ENCODE peak calls at places on chromosomes 1 and 21, in five cellular contexts. N is right lobe of liver, G is heart left ventricle, W is hepatocyte, M is lower lobe of right lung. Z is an unnamed sample.

GRCh38 chr21:27722095-27722494 is 755.2 kb upstream of the ADAMTS5 start:
- DNase-seq in N (no peak), G (no peak), W (peak), M (no peak), Z (no peak)

GRCh38 chr1:39268112-39268581 is 63.7 kb downstream of the MACF1 start:
- DNase-seq in N (no peak), G (peak), W (peak), M (no peak), Z (no peak)

GRCh38 chr1:204746838-204747442 is 61.4 kb upstream of the LRRN2 start:
- DNase-seq in N (no peak), G (no peak), W (peak), M (no peak), Z (no peak)

GRCh38 chr1:8945568-8945967 is at the start of gene CA6:
- DNase-seq in N (no peak), G (no peak), W (no peak), M (no peak), Z (no peak)

GRCh38 chr1:35605882-35606182 is 32.7 kb downstream of the TFAP2E start:
- DNase-seq in N (no peak), G (no peak), W (no peak), M (no peak), Z (no peak)

GRCh38 chr1:56435434-56436337 is 143.7 kb downstream of the PLPP3 start:
- DNase-seq in N (no peak), G (no peak), W (no peak), M (no peak), Z (no peak)

GRCh38 chr21:45900034-45900868 is 81.3 kb upstream of the COL6A1 start:
- DNase-seq in N (peak), G (peak), W (no peak), M (peak), Z (peak)

GRCh38 chr1:2194898-2195673 is 514 bp upstream of the FAAP20 start:
- DNase-seq in N (peak), G (peak), W (peak), M (peak), Z (peak)

GRCh38 chr1:192539450-192540132 is 36.0 kb upstream of the RGS1 start:
- DNase-seq in N (no peak), G (no peak), W (peak), M (no peak), Z (no peak)

GRCh38 chr1:154422521-154422920 is 17.4 kb downstream of the IL6R start:
- DNase-seq in N (peak), G (peak), W (no peak), M (peak), Z (no peak)

GRCh38 chr1:89672489-89673183 is 39.7 kb downstream of the LRRC8C start:
- DNase-seq in N (no peak), G (no peak), W (no peak), M (no peak), Z (no peak)

GRCh38 chr1:217135987-217136894 is 413.0 kb upstream of the ESRRG start:
- DNase-seq in N (no peak), G (no peak), W (no peak), M (no peak), Z (no peak)

GRCh38 chr1:197544130-197544529 is 231.2 kb downstream of the DENND1B start:
- DNase-seq in N (no peak), G (no peak), W (no peak), M (no peak), Z (no peak)

GRCh38 chr1:71046891-71047634 is 553 bp downstream of the PTGER3 start:
- DNase-seq in N (peak), G (no peak), W (peak), M (peak), Z (no peak)

GRCh38 chr21:33327792-33328433 is 3.1 kb downstream of the IFNAR1 start:
- DNase-seq in N (no peak), G (no peak), W (no peak), M (no peak), Z (no peak)

GRCh38 chr1:197269053-197269452 is 1.0 kb downstream of the CRB1 start:
- DNase-seq in N (no peak), G (no peak), W (no peak), M (no peak), Z (no peak)

GRCh38 chr1:229024528-229025119 is 246.3 kb upstream of the RAB4A start:
- DNase-seq in N (no peak), G (peak), W (peak), M (no peak), Z (peak)

GRCh38 chr1:209062863-209063262 is 520.7 kb upstream of the CAMK1G start:
- DNase-seq in N (no peak), G (no peak), W (no peak), M (no peak), Z (no peak)

GRCh38 chr1:226974544-226975258 is 34.6 kb downstream of the COQ8A start:
- DNase-seq in N (peak), G (peak), W (peak), M (no peak), Z (no peak)

GRCh38 chr1:9352364-9353140 is 59.9 kb downstream of the SPSB1 start:
- DNase-seq in N (no peak), G (no peak), W (no peak), M (no peak), Z (no peak)

GRCh38 chr1:113444857-113445256 is 54.5 kb downstream of the MAGI3 start:
- DNase-seq in N (no peak), G (no peak), W (no peak), M (no peak), Z (no peak)

GRCh38 chr1:246931549-246932365 is at the start of gene AHCTF1:
- DNase-seq in N (peak), G (peak), W (peak), M (peak), Z (peak)

GRCh38 chr1:207284209-207284892 is 37.1 kb upstream of the CD55 start:
- DNase-seq in N (no peak), G (no peak), W (peak), M (no peak), Z (no peak)

GRCh38 chr1:6554907-6555778 is at the start of gene TAS1R1:
- DNase-seq in N (peak), G (peak), W (no peak), M (peak), Z (no peak)

GRCh38 chr1:70674981-70675685 is 264.1 kb downstream of the CTH start:
- DNase-seq in N (no peak), G (no peak), W (no peak), M (no peak), Z (no peak)

GRCh38 chr1:188270497-188270896 is 1441.7 kb downstream of the PLA2G4A start:
- DNase-seq in N (no peak), G (no peak), W (no peak), M (no peak), Z (no peak)

GRCh38 chr1:76198452-76198851 is 123.9 kb downstream of the ST6GALNAC3 start:
- DNase-seq in N (no peak), G (no peak), W (no peak), M (no peak), Z (no peak)

GRCh38 chr1:5515501-5515900 is 476.7 kb downstream of the NPHP4 start:
- DNase-seq in N (no peak), G (no peak), W (no peak), M (no peak), Z (no peak)

GRCh38 chr1:191582169-191582568 is 576.1 kb upstream of the RGS18 start:
- DNase-seq in N (no peak), G (no peak), W (no peak), M (no peak), Z (no peak)

GRCh38 chr1:41811978-41812852 is 106.5 kb downstream of the HIVEP3 start:
- DNase-seq in N (no peak), G (peak), W (peak), M (no peak), Z (no peak)

GRCh38 chr1:202805886-202806511 is 2.2 kb downstream of the KDM5B start:
- DNase-seq in N (no peak), G (no peak), W (no peak), M (no peak), Z (no peak)

GRCh38 chr1:88333301-88333700 is 350.8 kb upstream of the PKN2 start:
- DNase-seq in N (no peak), G (no peak), W (no peak), M (no peak), Z (no peak)

DNA sequence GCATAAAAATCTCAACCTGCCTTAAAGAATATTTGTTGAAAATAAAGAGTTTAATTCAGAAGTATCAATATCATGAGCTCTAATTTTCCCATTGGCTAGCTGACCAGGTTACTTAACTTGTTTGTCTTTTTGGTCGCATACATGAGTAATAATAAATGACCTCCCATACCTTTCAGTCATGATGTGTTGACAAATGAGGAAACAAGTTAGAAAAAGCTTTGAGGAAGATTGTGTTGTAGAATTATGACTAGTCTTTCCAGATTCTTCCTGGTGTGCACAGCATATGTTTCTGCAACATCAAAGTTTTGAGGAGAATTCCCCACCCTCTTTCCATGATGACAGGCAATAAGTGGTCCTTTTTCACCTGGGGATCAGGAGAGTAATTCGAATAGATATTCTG is 17.6 kb upstream of the PAPPA2 start:
- DNase-seq in N (no peak), G (no peak), W (no peak), M (no peak), Z (no peak)
- H3K4me3 ChIP-seq in N (no peak), G (no peak), W (no peak), M (no peak), Z (no peak)

GRCh38 chr1:12586171-12586942 is 31.7 kb downstream of the DHRS3 start:
- DNase-seq in N (peak), G (peak), W (no peak), M (no peak), Z (no peak)
- H3K27ac ChIP-seq in N (peak), G (no peak), W (peak), M (no peak), Z (no peak)

GRCh38 chr1:30190481-30191153 is 532.8 kb downstream of the MATN1 start:
- DNase-seq in N (no peak), G (no peak), W (no peak), M (no peak), Z (no peak)

GRCh38 chr1:30188329-30188728 is 535.1 kb downstream of the MATN1 start:
- DNase-seq in N (no peak), G (no peak), W (no peak), M (no peak), Z (no peak)

GRCh38 chr1:30191154-30191702 is 532.2 kb downstream of the MATN1 start:
- DNase-seq in N (no peak), G (no peak), W (peak), M (no peak), Z (no peak)

GRCh38 chr1:30188999-30189398 is 534.4 kb downstream of the MATN1 start:
- DNase-seq in N (no peak), G (no peak), W (no peak), M (no peak), Z (no peak)

GRCh38 chr1:30189818-30190480 is 533.4 kb downstream of the MATN1 start:
- DNase-seq in N (no peak), G (no peak), W (no peak), M (no peak), Z (no peak)
- TF ChIP-seq CTCF in N (no peak), G (no peak), W (no peak), M (no peak), Z (no peak)

GRCh38 chr1:220877348-220878095 is 1.7 kb upstream of the HLX start:
- DNase-seq in N (no peak), G (peak), W (no peak), M (no peak), Z (no peak)
- H3K4me3 ChIP-seq in N (peak), G (peak), W (no peak), M (peak), Z (no peak)

Z was measured in RWPE2.